ENCODE peak calls at places on chromosomes 1 and 21, in six cellular contexts. B, K, O, U, X and Y are unnamed samples.

GRCh38 chr1:42427240-42427639 is 28.6 kb downstream of the ZMYND12 start:
- DNase-seq in B (no peak), U (no peak), K (no peak), O (no peak), X (peak), Y (no peak)

GRCh38 chr1:180243517-180244221 is 13.6 kb downstream of the LHX4 start:
- DNase-seq in K (no peak), B (no peak), X (no peak), O (peak), U (no peak), Y (no peak)

GRCh38 chr1:206674236-206674635 is 10.5 kb upstream of the MAPKAPK2 start:
- DNase-seq in O (no peak), U (no peak), B (no peak), X (no peak), K (no peak), Y (no peak)

GRCh38 chr21:41665766-41666595 is 100.9 kb downstream of the RIPK4 start:
- DNase-seq in X (no peak), U (no peak), B (no peak), K (no peak), O (no peak), Y (no peak)

GRCh38 chr1:107748529-107748928 is 216.5 kb downstream of the VAV3 start:
- DNase-seq in K (no peak), B (no peak), U (no peak), O (peak), X (peak), Y (no peak)

GRCh38 chr21:44751799-44752636 is 40.6 kb upstream of the TSPEAR start:
- DNase-seq in X (no peak), O (no peak), K (no peak), U (no peak), B (no peak), Y (no peak)

GRCh38 chr1:36733748-36734147 is 251.0 kb upstream of the CSF3R start:
- DNase-seq in X (no peak), U (no peak), K (no peak), O (no peak), B (no peak), Y (no peak)

GRCh38 chr1:228683428-228683827 is 51.9 kb upstream of the RHOU start:
- DNase-seq in U (no peak), X (no peak), O (no peak), B (no peak), K (no peak), Y (no peak)

GRCh38 chr1:206037521-206037920 is 13.8 kb upstream of the CTSE start:
- DNase-seq in K (no peak), X (no peak), B (no peak), O (no peak), U (no peak), Y (no peak)

GRCh38 chr1:79283451-79283850 is 276.9 kb upstream of the ADGRL4 start:
- DNase-seq in B (no peak), O (no peak), X (no peak), U (no peak), K (no peak), Y (no peak)

GRCh38 chr21:17455451-17455850 is 57.4 kb upstream of the CXADR start:
- DNase-seq in X (no peak), K (no peak), U (no peak), B (no peak), O (no peak), Y (no peak)

GRCh38 chr1:168906367-168906766 is 177.4 kb upstream of the DPT start:
- DNase-seq in U (no peak), K (no peak), X (no peak), B (no peak), O (no peak), Y (no peak)

GRCh38 chr21:44006017-44006624 is 6.0 kb upstream of the TRAPPC10 start:
- DNase-seq in X (peak), U (no peak), K (no peak), O (peak), B (no peak), Y (peak)

GRCh38 chr1:187876775-187877174 is 1048.0 kb downstream of the PLA2G4A start:
- DNase-seq in B (no peak), K (no peak), X (no peak), O (no peak), U (no peak), Y (no peak)

GRCh38 chr1:4801192-4801924 is 146.9 kb downstream of the AJAP1 start:
- DNase-seq in O (no peak), B (peak), U (no peak), K (no peak), X (no peak), Y (no peak)

GRCh38 chr1:79777481-79778219 is 771.1 kb upstream of the ADGRL4 start:
- DNase-seq in X (no peak), K (no peak), O (no peak), B (no peak), U (peak), Y (no peak)

GRCh38 chr1:108708726-108709660 is 3.7 kb upstream of the FNDC7 start:
- DNase-seq in U (no peak), X (no peak), K (peak), O (peak), B (peak), Y (no peak)

GRCh38 chr1:234862944-234863515 is 253.1 kb upstream of the IRF2BP2 start:
- DNase-seq in U (no peak), B (peak), O (no peak), X (peak), K (no peak), Y (peak)

GRCh38 chr1:184457500-184457899 is 70.7 kb downstream of the C1orf21 start:
- DNase-seq in O (no peak), X (peak), K (no peak), B (no peak), U (no peak), Y (no peak)

GRCh38 chr21:45470087-45470515 is 65.1 kb downstream of the COL18A1 start:
- DNase-seq in B (no peak), U (no peak), K (no peak), X (no peak), O (no peak), Y (no peak)

GRCh38 chr1:114861384-114861783 is 6.7 kb downstream of the SYCP1 start:
- DNase-seq in U (no peak), B (no peak), K (no peak), X (no peak), O (no peak), Y (no peak)

GRCh38 chr1:147549526-147549925 is 8.2 kb downstream of the BCL9 start:
- DNase-seq in U (no peak), K (no peak), O (no peak), X (no peak), B (no peak), Y (no peak)

GRCh38 chr1:206770531-206771352 is at the start of gene IL19:
- DNase-seq in X (peak), B (peak), O (no peak), K (no peak), U (peak), Y (no peak)

GRCh38 chr1:113747376-113747775 is 11.9 kb downstream of the PHTF1 start:
- DNase-seq in X (peak), B (no peak), U (no peak), K (no peak), O (no peak), Y (no peak)

GRCh38 chr1:245677446-245678240 is 522.9 kb downstream of the KIF26B start:
- DNase-seq in K (no peak), X (peak), B (no peak), O (no peak), U (no peak), Y (no peak)

GRCh38 chr1:214018605-214019268 is 31.0 kb downstream of the PROX1 start:
- DNase-seq in U (peak), O (no peak), X (no peak), K (no peak), B (no peak), Y (no peak)

GRCh38 chr21:33348728-33349127 is 24.0 kb downstream of the IFNAR1 start:
- DNase-seq in O (no peak), B (no peak), K (no peak), U (no peak), X (peak), Y (no peak)

GRCh38 chr1:170377440-170377839 is 154.5 kb upstream of the GORAB start:
- DNase-seq in B (no peak), X (no peak), O (no peak), U (no peak), K (no peak), Y (no peak)

GRCh38 chr1:41791667-41792484 is 126.8 kb downstream of the HIVEP3 start:
- DNase-seq in O (no peak), U (no peak), K (no peak), B (no peak), X (no peak), Y (no peak)

GRCh38 chr1:209863766-209864485 is 36.2 kb downstream of the UTP25 start:
- DNase-seq in K (no peak), O (no peak), X (no peak), B (no peak), U (no peak), Y (no peak)

GRCh38 chr1:16215882-16216753 is 3.7 kb upstream of the ARHGEF19 start:
- DNase-seq in K (peak), B (peak), O (peak), X (peak), U (peak), Y (peak)

GRCh38 chr1:39683591-39684312 is 7.5 kb downstream of the HPCAL4 start:
- DNase-seq in U (no peak), O (no peak), K (no peak), B (no peak), X (no peak), Y (no peak)

GRCh38 chr1:17597651-17598050 is 58.2 kb downstream of the ARHGEF10L start:
- DNase-seq in U (no peak), X (no peak), K (no peak), B (peak), O (no peak), Y (no peak)

GRCh38 chr1:107047602-107048001 is 8.9 kb upstream of the PRMT6 start:
- DNase-seq in X (peak), B (no peak), K (no peak), U (no peak), O (no peak), Y (no peak)

GRCh38 chr1:32221581-32221979 is 573 bp downstream of the TMEM234 start:
- DNase-seq in K (no peak), X (no peak), B (no peak), U (no peak), O (no peak), Y (no peak)

GRCh38 chr1:204465469-204466415 is 28.9 kb downstream of the PIK3C2B start:
- DNase-seq in O (no peak), K (no peak), B (no peak), U (peak), X (no peak), Y (no peak)

GRCh38 chr1:116375165-116375883 is 2.3 kb downstream of the ATP1A1 start:
- DNase-seq in O (no peak), K (no peak), X (no peak), U (no peak), B (no peak), Y (no peak)
- H3K4me3 ChIP-seq in O (peak), K (peak), X (peak), U (peak), B (peak), Y (peak)

GRCh38 chr1:176165573-176165972 is 41.5 kb downstream of the COP1 start:
- DNase-seq in O (no peak), U (no peak), K (no peak), B (no peak), X (no peak), Y (no peak)

GRCh38 chr1:176157995-176158394 is 49.1 kb downstream of the COP1 start:
- DNase-seq in O (no peak), B (no peak), X (peak), U (no peak), K (no peak), Y (no peak)

GRCh38 chr1:176164014-176164678 is 42.9 kb downstream of the COP1 start:
- DNase-seq in K (no peak), U (no peak), O (no peak), X (no peak), B (no peak), Y (no peak)

GRCh38 chr1:176159993-176160392 is 47.1 kb downstream of the COP1 start:
- DNase-seq in K (no peak), U (no peak), B (no peak), X (no peak), O (no peak), Y (no peak)
- H3K4me3 ChIP-seq in K (no peak), U (no peak), B (no peak), X (no peak), O (no peak), Y (no peak)

GRCh38 chr1:72034827-72035226 is 247.5 kb downstream of the NEGR1 start:
- DNase-seq in X (no peak), O (no peak), K (no peak), B (no peak), U (no peak), Y (no peak)
- H3K4me3 ChIP-seq in X (no peak), O (no peak), K (no peak), B (no peak), U (no peak), Y (no peak)

GRCh38 chr1:223836586-223836985 is 9.2 kb downstream of the TP53BP2 start:
- DNase-seq in X (no peak), K (no peak), B (no peak), O (no peak), U (no peak), Y (no peak)
- H3K4me3 ChIP-seq in X (no peak), K (no peak), B (no peak), O (no peak), U (no peak), Y (no peak)

GRCh38 chr1:21317035-21317689 is 26.9 kb upstream of the ECE1 start:
- DNase-seq in B (peak), K (no peak), X (peak), O (no peak), U (no peak), Y (peak)

GRCh38 chr1:21317690-21318043 is 27.4 kb upstream of the ECE1 start:
- DNase-seq in O (no peak), U (no peak), X (no peak), K (no peak), B (no peak), Y (no peak)

GRCh38 chr1:21319447-21320407 is 29.5 kb upstream of the ECE1 start:
- DNase-seq in K (no peak), U (no peak), O (peak), B (no peak), X (no peak), Y (no peak)

GRCh38 chr1:21318057-21318713 is 27.9 kb upstream of the ECE1 start:
- DNase-seq in U (no peak), X (no peak), K (no peak), B (no peak), O (no peak), Y (no peak)

DNA sequence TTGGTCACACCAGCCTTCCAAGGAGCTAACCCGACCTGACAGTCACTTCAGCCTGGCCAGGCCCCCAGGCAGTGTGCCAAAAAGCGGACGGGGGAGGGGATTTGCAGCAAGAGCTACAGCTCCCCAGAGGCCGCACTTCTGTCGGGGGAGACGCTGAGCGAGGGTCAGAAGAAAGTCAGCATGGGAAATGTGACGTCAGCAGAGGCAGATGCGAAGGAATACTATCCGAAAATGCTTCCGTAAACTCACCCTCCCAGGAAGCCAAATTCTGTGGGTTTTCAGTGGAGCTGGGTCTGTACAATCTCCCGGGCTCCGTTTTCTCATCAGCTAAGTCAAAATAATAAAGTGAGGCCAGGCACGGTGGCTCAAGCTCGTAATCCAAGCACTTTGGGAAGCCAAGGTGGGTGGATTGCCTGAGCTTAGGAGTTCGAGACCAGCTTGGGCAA is 28.5 kb upstream of the ECE1 start:
- DNase-seq in U (no peak), K (no peak), X (peak), B (peak), O (no peak), Y (peak)
- H3K4me3 ChIP-seq in U (no peak), K (no peak), X (no peak), B (no peak), O (no peak), Y (no peak)

GRCh38 chr1:63892632-63893395 is 119.0 kb downstream of the ROR1 start:
- DNase-seq in X (peak), B (peak), K (no peak), U (peak), O (no peak), Y (no peak)
- H3K4me3 ChIP-seq in X (no peak), B (no peak), K (no peak), U (no peak), O (no peak), Y (no peak)

GRCh38 chr1:30907641-30908445 is 715 bp downstream of the SDC3 start:
- DNase-seq in B (peak), K (no peak), X (no peak), U (no peak), O (no peak), Y (no peak)

GRCh38 chr1:30905403-30905802 is 3.2 kb downstream of the SDC3 start:
- DNase-seq in B (no peak), U (no peak), O (no peak), K (no peak), X (no peak), Y (no peak)

GRCh38 chr1:30905898-30906620 is 2.5 kb downstream of the SDC3 start:
- DNase-seq in X (no peak), B (no peak), U (no peak), K (no peak), O (no peak), Y (no peak)

GRCh38 chr1:30907390-30907640 is 1.2 kb downstream of the SDC3 start:
- DNase-seq in B (no peak), K (no peak), U (no peak), O (no peak), X (no peak), Y (no peak)

DNA sequence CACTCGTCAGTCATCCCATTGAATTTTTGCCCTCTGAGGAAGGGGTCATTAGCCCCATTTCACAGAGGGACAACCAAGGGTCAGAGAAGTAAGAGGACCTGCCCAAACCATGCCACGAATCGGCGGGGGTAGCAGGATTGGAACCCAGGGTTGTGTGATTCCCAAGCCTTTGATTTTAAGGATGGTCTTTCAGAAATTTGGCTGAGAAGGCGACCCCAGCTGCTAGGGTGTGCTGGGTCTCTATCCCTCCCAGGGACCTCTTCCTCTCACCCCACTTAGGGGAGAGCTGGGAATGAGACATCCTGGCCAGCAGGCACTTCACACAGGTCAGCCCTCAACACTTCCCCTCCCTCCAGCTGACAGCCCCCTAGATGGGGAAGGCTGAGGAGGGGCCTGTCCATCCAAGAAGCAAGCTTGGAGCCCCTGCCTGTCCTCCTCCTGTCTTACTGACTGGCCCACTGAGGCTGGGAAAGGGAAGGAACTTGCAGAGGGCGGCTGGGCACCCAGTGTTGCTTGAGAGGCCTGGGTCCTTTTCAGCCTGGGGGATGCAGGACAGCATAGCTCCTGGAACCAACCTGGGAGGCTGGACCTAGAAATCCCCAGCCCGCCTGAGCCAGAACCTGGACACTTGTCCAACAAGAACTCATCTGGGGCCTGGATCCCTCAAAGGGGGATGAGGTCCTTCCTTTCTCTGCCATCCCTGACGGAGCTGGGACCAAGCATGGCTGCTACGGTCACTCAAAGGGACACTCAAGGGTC is 1.7 kb downstream of the SDC3 start:
- DNase-seq in B (no peak), K (no peak), O (no peak), X (no peak), U (no peak), Y (no peak)
- H3K4me3 ChIP-seq in B (peak), K (no peak), O (no peak), X (peak), U (no peak), Y (no peak)

DNA sequence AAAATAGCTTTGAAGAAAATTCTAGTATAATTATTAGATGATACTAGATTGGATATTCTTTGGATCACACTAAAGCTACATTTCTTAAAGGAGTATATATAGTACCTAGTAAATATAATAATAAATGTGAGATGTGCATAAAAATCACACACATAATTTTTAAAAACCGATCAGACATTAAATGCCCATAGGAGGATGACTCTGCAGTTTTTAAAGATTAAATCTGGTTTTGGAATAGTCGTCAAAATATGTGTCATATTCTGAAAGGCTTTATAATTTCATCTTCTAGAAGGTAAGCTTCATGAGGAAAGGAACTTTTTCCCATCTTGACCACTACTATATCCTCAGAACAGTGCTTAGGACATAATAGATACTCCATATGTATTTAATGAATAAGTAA is 169.0 kb downstream of the NRIP1 start:
- DNase-seq in K (no peak), B (no peak), X (no peak), U (no peak), O (no peak), Y (no peak)
- H3K4me3 ChIP-seq in K (no peak), B (no peak), X (no peak), U (no peak), O (no peak), Y (no peak)

GRCh38 chr21:36452281-36452680 is 27.6 kb downstream of the CLDN14 start:
- DNase-seq in B (no peak), K (no peak), O (no peak), X (no peak), U (no peak), Y (no peak)

GRCh38 chr21:36454706-36455105 is 25.2 kb downstream of the CLDN14 start:
- DNase-seq in B (no peak), U (no peak), K (no peak), X (no peak), O (no peak), Y (no peak)

GRCh38 chr21:36446296-36446695 is 33.6 kb downstream of the CLDN14 start:
- DNase-seq in X (peak), O (no peak), B (no peak), K (no peak), U (no peak), Y (no peak)

GRCh38 chr21:36454079-36454478 is 25.8 kb downstream of the CLDN14 start:
- DNase-seq in K (no peak), B (no peak), U (no peak), O (no peak), X (no peak), Y (no peak)

DNA sequence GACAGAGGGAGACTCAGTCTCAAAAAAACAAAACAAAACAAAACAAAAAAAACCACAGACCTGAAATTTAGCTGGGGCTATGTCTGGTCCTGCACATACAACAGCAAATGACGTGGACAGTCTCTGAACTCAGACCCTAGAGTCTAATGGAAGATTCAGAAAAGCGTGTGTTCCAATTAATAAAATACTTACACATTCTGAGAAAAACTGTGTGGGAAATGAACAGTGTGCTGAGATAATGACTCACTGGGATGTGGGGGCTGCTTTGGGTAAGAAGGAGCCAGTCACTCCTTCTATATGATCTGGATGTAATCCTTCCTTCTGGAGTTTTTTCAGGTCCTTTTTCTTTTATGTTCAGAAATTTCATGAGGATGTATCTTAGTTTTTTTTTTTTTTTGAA is 29.4 kb downstream of the CLDN14 start:
- DNase-seq in O (no peak), B (no peak), U (no peak), X (peak), K (no peak), Y (no peak)
- H3K4me3 ChIP-seq in O (no peak), B (no peak), U (no peak), X (no peak), K (no peak), Y (no peak)